ENCODE peak calls at places on chromosomes 5 and 9, in six cellular contexts. V, R, M, P, N and F are unnamed samples.
A peak's percentile ranks its signal among the peaks of the same experiment; 100 is the strongest.

GRCh38 chr5:64653776-64654175 is 36.5 kb upstream of the SHISAL2B start:
- DNase-seq in V (peak; percentile 30), N (no peak), M (no peak), P (no peak), R (no peak), F (no peak)

GRCh38 chr9:127966416-127967150 is 14.2 kb downstream of the EEIG1 start:
- DNase-seq in R (no peak), V (no peak), M (no peak), P (no peak), N (no peak), F (no peak)

GRCh38 chr5:157370967-157371366 is 89.0 kb upstream of the NIPAL4 start:
- DNase-seq in N (no peak), M (peak; percentile 73), V (peak; percentile 66), P (no peak), R (peak; percentile 42), F (no peak)

GRCh38 chr5:137395011-137395755 is 103.9 kb downstream of the SPOCK1 start:
- DNase-seq in V (peak; percentile 26), P (no peak), R (no peak), M (no peak), N (no peak), F (no peak)

GRCh38 chr9:92618633-92619225 is 51.2 kb downstream of the IPPK start:
- DNase-seq in P (no peak), N (no peak), R (no peak), M (no peak), V (no peak), F (peak; percentile 12)

GRCh38 chr5:142777858-142778257 is 7.7 kb downstream of the ARHGAP26 start:
- DNase-seq in P (no peak), M (no peak), N (no peak), V (no peak), R (no peak), F (no peak)

GRCh38 chr5:156128026-156128425 is 198.9 kb upstream of the SGCD start:
- DNase-seq in N (no peak), M (no peak), V (no peak), R (peak; percentile 17), P (no peak), F (no peak)

GRCh38 chr9:28921857-28922500 is 1348.7 kb upstream of the C9orf72 start:
- DNase-seq in M (no peak), V (no peak), N (no peak), P (no peak), R (no peak), F (no peak)

GRCh38 chr9:125262217-125262991 is 778 bp downstream of the GAPVD1 start:
- DNase-seq in R (no peak), P (no peak), V (no peak), N (no peak), M (no peak), F (no peak)

GRCh38 chr5:95646569-95647330 is at the start of gene RFESD:
- DNase-seq in V (peak; percentile 93), M (peak; percentile 99), P (peak; percentile 92), N (peak; percentile 86), R (peak; percentile 96), F (peak; percentile 99)
- H4K8ac ChIP-seq in V (peak within 1 kb of the TSS; percentile 86), M (no peak within 1 kb of the TSS), P (peak within 1 kb of the TSS; percentile 45), N (no peak within 1 kb of the TSS), R (peak within 1 kb of the TSS; percentile 95), F (no peak within 1 kb of the TSS)

GRCh38 chr5:173765030-173765644 is 123.0 kb upstream of the CPEB4 start:
- DNase-seq in R (peak; percentile 16), P (no peak), V (no peak), N (no peak), M (no peak), F (no peak)
- H2BK5ac ChIP-seq in R (peak overlapping the region; percentile 47), P (no peak overlapping the region), V (no peak overlapping the region), N (no peak overlapping the region), M (no peak overlapping the region), F (no peak overlapping the region)

GRCh38 chr5:112473989-112474388 is 54.9 kb upstream of the EPB41L4A start:
- DNase-seq in M (no peak), V (no peak), N (no peak), R (no peak), P (no peak), F (no peak)

GRCh38 chr5:112480501-112480900 is 61.4 kb upstream of the EPB41L4A start:
- DNase-seq in V (no peak), R (no peak), N (no peak), P (no peak), M (no peak), F (no peak)

GRCh38 chr5:112475747-112476435 is 56.8 kb upstream of the EPB41L4A start:
- DNase-seq in M (peak; percentile 26), V (no peak), P (no peak), N (no peak), R (no peak), F (no peak)

GRCh38 chr5:112483704-112484103 is 64.6 kb upstream of the EPB41L4A start:
- DNase-seq in P (no peak), M (no peak), R (no peak), N (no peak), V (no peak), F (no peak)

DNA sequence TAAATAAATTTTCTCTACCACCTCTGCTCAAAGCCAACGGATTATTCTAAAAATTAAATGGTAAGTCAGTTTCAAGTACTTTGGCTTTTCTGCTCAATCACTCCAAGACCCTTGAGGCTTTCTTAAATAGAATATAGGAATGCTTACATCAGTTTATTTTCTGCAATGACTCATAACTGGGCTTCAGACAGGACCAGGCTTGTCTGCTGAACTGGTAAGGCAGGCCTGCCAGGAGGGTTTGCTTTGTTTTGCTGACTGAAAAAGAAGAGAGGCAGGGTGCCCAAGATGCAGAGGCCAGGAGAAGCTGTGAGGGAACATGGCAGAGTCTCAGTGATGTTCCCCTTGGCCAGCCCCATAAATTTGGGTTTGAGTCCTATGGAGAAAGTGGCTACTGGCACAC is 60.3 kb upstream of the EPB41L4A start:
- DNase-seq in R (peak; percentile 25), M (no peak), V (peak; percentile 54), N (no peak), P (no peak), F (no peak)
- H4K8ac ChIP-seq in R (no peak overlapping the region), M (no peak overlapping the region), V (peak overlapping the region; percentile 69), N (no peak overlapping the region), P (no peak overlapping the region), F (no peak overlapping the region)

DNA sequence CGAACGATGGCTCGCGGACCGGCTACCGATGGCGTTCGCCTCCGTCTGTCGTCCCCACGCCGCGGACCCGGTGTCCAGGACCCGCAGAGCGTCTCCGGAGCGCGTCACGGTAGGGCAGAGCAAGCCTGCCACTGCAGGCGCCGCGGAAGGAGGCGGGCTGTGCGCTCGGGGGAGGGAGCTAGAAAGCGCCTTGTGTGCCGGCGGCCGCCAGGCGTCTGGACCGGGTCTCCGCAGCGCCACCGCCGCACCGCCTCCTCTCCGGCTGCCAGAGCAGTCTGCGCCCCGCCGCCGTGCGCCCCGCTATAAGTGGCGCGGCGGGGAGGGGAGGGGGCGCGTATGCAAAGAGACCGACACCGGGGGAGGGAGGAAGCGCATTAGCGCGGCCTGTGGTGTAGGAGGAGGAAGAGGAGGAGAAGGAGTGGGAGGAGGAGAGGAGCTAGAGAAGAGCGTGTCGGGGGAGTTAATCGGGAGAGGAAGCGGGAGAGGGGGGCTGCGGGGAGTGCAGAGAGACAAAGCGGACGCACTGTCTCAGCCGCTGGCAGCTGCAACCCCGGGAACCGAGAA is at the start of gene ENC1:
- DNase-seq in M (peak; percentile 99), P (peak; percentile 87), N (peak; percentile 94), R (peak; percentile 93), V (peak; percentile 84), F (peak; percentile 92)
- H2BK5ac ChIP-seq in M (peak within 1 kb of the TSS; percentile 99), P (peak within 1 kb of the TSS; percentile 74), N (peak within 1 kb of the TSS; percentile 88), R (peak within 1 kb of the TSS; percentile 63), V (peak within 1 kb of the TSS; percentile 91), F (no peak within 1 kb of the TSS)

DNA sequence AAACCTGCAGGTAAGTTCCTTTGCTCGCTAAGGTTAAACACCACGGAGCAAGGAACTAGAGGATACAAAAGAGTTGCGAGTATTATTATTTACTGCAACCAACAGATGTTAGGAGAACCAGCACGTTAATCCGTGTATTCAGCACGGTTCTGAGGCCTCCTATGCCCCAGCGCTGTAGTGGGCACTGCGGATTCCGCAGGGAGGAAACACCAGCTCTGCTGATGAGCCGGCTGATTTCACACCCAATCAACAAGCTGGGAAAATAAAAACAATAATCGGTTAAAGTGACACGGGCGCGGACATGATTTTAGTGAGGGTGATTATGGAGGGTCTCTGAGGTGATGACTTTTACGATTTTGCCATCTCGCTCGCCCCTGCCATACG is 689 bp upstream of the PRELID2 start:
- DNase-seq in N (no peak), M (no peak), R (no peak), V (no peak), P (no peak), F (no peak)
- H4K8ac ChIP-seq in N (no peak overlapping the region), M (no peak overlapping the region), R (peak overlapping the region; percentile 72), V (peak overlapping the region; percentile 90), P (no peak overlapping the region), F (no peak overlapping the region)